ENCODE peak calls at places on chromosomes 12 and 14, in five cellular contexts. E is esophagus squamous epithelium, J is stomach, U is tibial artery, N is sigmoid colon. M is an unnamed sample.

GRCh38 chr12:75374971-75375370 is 15.9 kb upstream of the GLIPR1L2 start:
- DNase-seq in U (no peak), N (no peak), E (no peak), J (no peak), M (no peak)

GRCh38 chr12:95473440-95473946 is 459 bp upstream of the METAP2 start:
- DNase-seq in E (no peak), U (peak; percentile 51), J (peak; percentile 36), N (no peak), M (peak; percentile 47)

GRCh38 chr12:124500232-124501079 is 67.0 kb downstream of the NCOR2 start:
- DNase-seq in E (no peak), J (no peak), N (no peak), U (no peak), M (no peak)

GRCh38 chr12:123983822-123984485 is 10.9 kb downstream of the ZNF664 start:
- DNase-seq in U (peak; percentile 53), N (no peak), J (peak; percentile 41), E (no peak), M (peak; percentile 49)

GRCh38 chr12:106759526-106760183 is 14.8 kb upstream of the RIC8B start:
- DNase-seq in U (peak; percentile 63), E (no peak), N (no peak), J (no peak), M (no peak)

GRCh38 chr14:71720978-71721624 is 211.1 kb upstream of the RGS6 start:
- DNase-seq in U (no peak), N (no peak), J (no peak), E (no peak), M (peak; percentile 45)

GRCh38 chr12:3962661-3963483 is 89.7 kb upstream of the PARP11 start:
- DNase-seq in N (no peak), J (no peak), E (no peak), U (peak; percentile 24), M (no peak)

GRCh38 chr12:111395557-111396187 is 10.1 kb upstream of the SH2B3 start:
- DNase-seq in U (no peak), N (no peak), E (no peak), J (no peak), M (no peak)

GRCh38 chr14:88323520-88324199 is 591 bp upstream of the KCNK10 start:
- DNase-seq in N (no peak), U (no peak), J (no peak), E (no peak), M (no peak)

GRCh38 chr14:26935733-26936132 is 337.9 kb upstream of the NOVA1 start:
- DNase-seq in E (no peak), U (no peak), N (no peak), J (no peak), M (no peak)

GRCh38 chr12:26713885-26714383 is 119.1 kb downstream of the ITPR2 start:
- DNase-seq in N (no peak), J (no peak), U (no peak), E (no peak), M (no peak)

GRCh38 chr12:95624544-95624943 is 73.3 kb upstream of the USP44 start:
- DNase-seq in U (no peak), J (peak; percentile 36), E (no peak), N (no peak), M (no peak)

GRCh38 chr14:93525691-93526451 is 95.1 kb downstream of the UNC79 start:
- DNase-seq in E (no peak), N (no peak), J (no peak), U (no peak), M (no peak)

GRCh38 chr14:69647216-69647615 is 35.8 kb downstream of the SUSD6 start:
- DNase-seq in E (no peak), N (no peak), J (no peak), U (no peak), M (no peak)
- H3K4me1 ChIP-seq in E (peaks cover 50% of the 10 kb centered on the region), N (peaks cover 89% of the 10 kb centered on the region), J (peaks cover 100% of the 10 kb centered on the region), U (no peaks in the 10 kb centered on the region), M (peaks cover 71% of the 10 kb centered on the region)

DNA sequence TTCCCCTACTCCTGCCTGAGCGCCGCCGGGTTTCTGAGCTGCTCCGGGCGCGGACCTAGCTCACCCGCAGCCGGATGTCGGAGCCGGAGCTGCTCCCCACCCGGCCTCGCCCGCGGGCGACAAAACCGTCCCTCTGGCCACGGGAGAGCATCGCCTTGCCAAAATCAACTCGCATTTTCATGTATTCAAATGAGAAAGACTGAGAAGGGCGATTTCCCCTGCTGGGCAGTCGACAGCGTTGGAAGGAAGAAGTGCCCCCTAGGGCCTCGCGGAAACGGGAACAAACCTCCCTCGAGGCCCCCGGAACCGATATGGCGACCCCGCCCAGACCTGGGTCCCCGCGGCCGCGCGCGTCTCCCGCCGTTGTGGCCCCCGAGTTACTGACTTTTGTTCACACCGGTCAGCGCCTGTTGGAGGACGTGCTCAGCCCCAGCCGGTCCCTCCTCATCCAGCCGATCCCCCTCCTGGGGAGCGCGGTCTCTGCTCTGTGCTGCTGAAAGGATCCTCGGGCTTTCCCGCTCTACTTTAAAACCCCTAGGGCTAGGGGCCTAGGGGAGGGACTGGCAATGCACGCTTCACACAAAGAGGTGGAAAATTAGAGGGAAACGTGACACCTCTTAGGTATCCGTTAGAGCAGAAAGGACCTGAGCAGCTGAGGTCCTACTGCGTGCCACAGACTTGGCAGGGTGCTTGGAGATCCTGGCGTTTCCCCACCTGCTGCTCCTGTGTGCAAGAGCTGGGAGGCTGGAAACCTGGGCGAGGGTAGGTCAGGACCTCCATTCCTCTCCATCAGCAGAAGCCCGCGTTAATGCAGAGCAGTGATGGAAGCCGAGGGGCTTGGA is 4.3 kb downstream of the TTC6 start:
- DNase-seq in E (no peak), U (no peak), N (no peak), J (no peak), M (no peak)
- TF ChIP-seq CTCF in E (no peak), U (no peak), N (no peak), J (no peak), M (no peak)

DNA sequence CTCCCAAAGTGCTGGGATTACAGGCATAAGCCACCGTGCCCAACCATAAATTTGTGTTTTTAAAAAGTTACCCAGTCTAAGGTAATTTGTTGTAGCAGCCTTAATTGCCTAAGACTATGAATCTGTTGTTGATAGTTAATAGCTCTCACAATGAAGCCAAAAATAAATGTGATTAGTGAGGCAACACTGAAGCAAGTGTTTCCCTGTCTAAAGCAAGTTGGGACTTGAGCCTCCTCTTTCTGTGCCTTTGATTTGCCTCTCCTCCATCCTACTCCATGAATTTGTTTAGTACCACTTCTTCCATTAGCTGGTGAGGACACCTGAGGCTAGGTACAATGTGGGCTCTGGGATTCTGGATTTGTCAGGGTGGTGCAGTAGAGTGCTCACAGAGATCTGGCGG is 36.8 kb downstream of the DAAM1 start:
- DNase-seq in E (no peak), N (no peak), U (no peak), J (no peak), M (no peak)
- H3K4me1 ChIP-seq in E (no peaks in the 10 kb centered on the region), N (peaks cover 86% of the 10 kb centered on the region), U (no peaks in the 10 kb centered on the region), J (peaks cover 34% of the 10 kb centered on the region), M (peaks cover 22% of the 10 kb centered on the region)

GRCh38 chr12:67663121-67663520 is 14.6 kb downstream of the DYRK2 start:
- DNase-seq in E (no peak), N (no peak), U (no peak), J (no peak), M (no peak)

GRCh38 chr12:67661311-67662011 is 12.9 kb downstream of the DYRK2 start:
- DNase-seq in U (no peak), J (no peak), N (no peak), E (no peak), M (no peak)

GRCh38 chr12:67659296-67659695 is 10.8 kb downstream of the DYRK2 start:
- DNase-seq in N (no peak), U (no peak), J (no peak), E (no peak), M (no peak)

GRCh38 chr12:67655829-67656614 is 7.5 kb downstream of the DYRK2 start:
- DNase-seq in U (no peak), N (no peak), J (no peak), E (no peak), M (no peak)

GRCh38 chr12:67658486-67658885 is 9.9 kb downstream of the DYRK2 start:
- DNase-seq in U (no peak), E (no peak), J (no peak), N (no peak), M (no peak)
- TF ChIP-seq CTCF in U (no peak), E (no peak), J (no peak), N (no peak), M (no peak)

GRCh38 chr12:6329693-6330045 is 12.2 kb downstream of the TNFRSF1A start:
- DNase-seq in U (no peak), J (no peak), N (no peak), E (no peak), M (no peak)
- H3K4me1 ChIP-seq in U (no peaks in the 10 kb centered on the region), J (peaks cover 100% of the 10 kb centered on the region), N (peaks cover 81% of the 10 kb centered on the region), E (peaks cover 57% of the 10 kb centered on the region), M (peaks cover 6% of the 10 kb centered on the region)